ENCODE peak calls at places on chromosomes 2 and 18, in ten cellular contexts. Y is BJ; J is stimulated activated CD4-positive, alpha-beta T cell treated with anti-CD3 and anti-CD28 coated beads, Interleukin-15, amount 100 ng/mL, for 24 hours; V is right lobe of liver; P is endothelial cell of umbilical vein; I is lower lobe of right lung; N is Karpas-422; T is HepG2; W is T-cell; D is ascending aorta. O is an unnamed sample.

GRCh38 chr18:46676162-46676830 is 19.3 kb upstream of the LOXHD1 start:
- DNase-seq in T (no peak), W (no peak), I (no peak), J (no peak), D (no peak), N (no peak), V (no peak), Y (no peak), P (peak), O (peak)

GRCh38 chr2:162012565-162012869 is 61.5 kb downstream of the DPP4 start:
- DNase-seq in N (no peak), D (no peak), V (no peak), Y (no peak), I (no peak), W (no peak), J (no peak), P (peak), T (no peak), O (no peak)

GRCh38 chr2:201413143-201413542 is 38.1 kb downstream of the TRAK2 start:
- DNase-seq in P (no peak), N (no peak), V (no peak), T (no peak), D (no peak), J (no peak), Y (no peak), I (no peak), W (no peak), O (no peak)

GRCh38 chr18:22417496-22418188 is at the start of gene CTAGE1:
- DNase-seq in N (no peak), W (no peak), J (no peak), I (no peak), Y (no peak), D (no peak), P (no peak), T (no peak), V (no peak), O (no peak)

GRCh38 chr2:172101008-172101706 is 1.5 kb downstream of the DLX2 start:
- DNase-seq in N (no peak), Y (no peak), P (no peak), T (no peak), V (no peak), W (no peak), D (no peak), I (no peak), J (peak), O (peak)

GRCh38 chr2:26566081-26566375 is 75.1 kb downstream of the CIB4 start:
- DNase-seq in W (no peak), J (no peak), N (no peak), D (peak), P (no peak), I (no peak), V (peak), Y (no peak), T (no peak), O (no peak)

GRCh38 chr2:217822296-217823252 is 180.2 kb downstream of the TNS1 start:
- DNase-seq in Y (no peak), T (no peak), W (no peak), I (peak), P (no peak), N (no peak), J (no peak), D (peak), V (no peak), O (no peak)

GRCh38 chr2:25362564-25363145 is 20.9 kb upstream of the DNMT3A start:
- DNase-seq in D (no peak), P (no peak), I (peak), J (peak), T (no peak), W (peak), N (peak), V (peak), Y (no peak), O (peak)

GRCh38 chr2:128642316-128642715 is 323.6 kb upstream of the HS6ST1 start:
- DNase-seq in T (no peak), J (no peak), P (no peak), D (peak), I (no peak), W (no peak), Y (no peak), V (no peak), N (no peak), O (no peak)

GRCh38 chr2:170276926-170277571 is 99.1 kb downstream of the MYO3B start:
- DNase-seq in P (no peak), V (no peak), J (no peak), I (no peak), T (no peak), W (no peak), N (no peak), D (no peak), Y (no peak), O (peak)

GRCh38 chr2:232385660-232386489 is 7.3 kb downstream of the ALPP start:
- DNase-seq in P (peak), N (no peak), D (no peak), W (no peak), Y (peak), V (no peak), T (no peak), J (no peak), I (peak), O (peak)

GRCh38 chr2:239035361-239035814 is 187.5 kb downstream of the TWIST2 start:
- DNase-seq in I (peak), N (peak), V (peak), D (no peak), J (peak), P (no peak), W (peak), T (no peak), Y (no peak), O (peak)

O was measured in NB4.